ENCODE peak calls at places on chromosomes 12 and 14, in five cellular contexts. S is CD8-positive, alpha-beta T cell; W is astrocyte of the spinal cord; O is progenitor cell of endocrine pancreas; G is hepatocyte. C is an unnamed sample.

GRCh38 chr12:50055831-50056628 is 1.4 kb upstream of the ASIC1 start:
- DNase-seq in S (peak), O (no peak), G (peak), W (peak), C (peak)

GRCh38 chr14:73896521-73896920 is 9.9 kb downstream of the ZNF410 start:
- DNase-seq in O (no peak), W (no peak), G (no peak), S (no peak), C (no peak)

GRCh38 chr12:51027342-51027835 is 1.2 kb upstream of the SLC11A2 start:
- DNase-seq in W (no peak), S (no peak), O (no peak), G (no peak), C (no peak)

GRCh38 chr14:44732144-44732543 is 225.1 kb upstream of the FSCB start:
- DNase-seq in W (no peak), S (no peak), G (no peak), O (no peak), C (no peak)

GRCh38 chr12:57590892-57591566 is at the start of gene PIP4K2C:
- DNase-seq in O (peak), S (peak), W (peak), G (peak), C (peak)

GRCh38 chr12:59708059-59708458 is 112.2 kb downstream of the SLC16A7 start:
- DNase-seq in W (peak), G (no peak), S (no peak), O (no peak), C (no peak)

GRCh38 chr12:57058454-57058853 is 8.5 kb upstream of the MYO1A start:
- DNase-seq in G (no peak), W (no peak), S (no peak), O (no peak), C (no peak)

GRCh38 chr14:38554046-38554445 is 298.2 kb upstream of the CLEC14A start:
- DNase-seq in W (no peak), O (no peak), G (no peak), S (no peak), C (no peak)

GRCh38 chr14:50087350-50088116 is 28.8 kb downstream of the VCPKMT start:
- DNase-seq in G (no peak), W (no peak), O (no peak), S (no peak), C (peak)

GRCh38 chr14:39841088-39841487 is 408.9 kb upstream of the FBXO33 start:
- DNase-seq in S (no peak), G (no peak), W (peak), O (no peak), C (no peak)

GRCh38 chr12:80099259-80099658 is at the start of gene OTOGL:
- DNase-seq in O (no peak), W (peak), S (no peak), G (no peak), C (no peak)

GRCh38 chr12:29888777-29889176 is 105.0 kb upstream of the TMTC1 start:
- DNase-seq in S (no peak), W (no peak), G (no peak), O (no peak), C (no peak)

GRCh38 chr14:95335071-95335470 is 15.4 kb upstream of the CLMN start:
- DNase-seq in O (no peak), W (no peak), G (no peak), S (no peak), C (no peak)

GRCh38 chr12:53657041-53657440 is 18.8 kb downstream of the ATP5MC2 start:
- DNase-seq in W (no peak), O (no peak), S (no peak), G (no peak), C (no peak)

GRCh38 chr14:24243336-24243836 is 963 bp upstream of the TINF2 start:
- DNase-seq in O (no peak), W (no peak), G (peak), S (no peak), C (no peak)

GRCh38 chr14:60349663-60350365 is 100.8 kb downstream of the PPM1A start:
- DNase-seq in W (peak), G (peak), S (no peak), O (no peak), C (peak)

GRCh38 chr14:104221636-104222375 is 83.4 kb downstream of the KIF26A start:
- DNase-seq in S (no peak), G (no peak), O (no peak), W (no peak), C (no peak)

GRCh38 chr12:106290666-106291065 is 11.9 kb upstream of the TCP11L2 start:
- DNase-seq in G (no peak), S (no peak), O (no peak), W (no peak), C (no peak)

GRCh38 chr14:56004807-56005579 is 113.2 kb upstream of the PELI2 start:
- DNase-seq in S (no peak), W (peak), O (no peak), G (peak), C (peak)

GRCh38 chr14:22630486-22630885 is 13.7 kb downstream of the OR6J1 start:
- DNase-seq in W (peak), O (no peak), G (no peak), S (no peak), C (no peak)

GRCh38 chr12:96338852-96339478 is 61.3 kb downstream of the CDK17 start:
- DNase-seq in O (no peak), G (peak), W (no peak), S (no peak), C (no peak)

GRCh38 chr12:59927041-59927440 is 331.2 kb downstream of the SLC16A7 start:
- DNase-seq in W (no peak), S (no peak), O (no peak), G (no peak), C (no peak)

GRCh38 chr12:115468087-115468510 is 784.1 kb upstream of the TBX3 start:
- DNase-seq in S (no peak), G (peak), W (no peak), O (no peak), C (no peak)
- TF ChIP-seq CTCF in S (no peak), G (peak), W (peak), O (peak), C (no peak)

GRCh38 chr12:48819986-48820385 is 1.7 kb downstream of the CACNB3 start:
- DNase-seq in O (no peak), S (no peak), G (no peak), W (no peak), C (no peak)

GRCh38 chr12:48817957-48818830 is at the start of gene CACNB3:
- DNase-seq in W (peak), S (peak), O (peak), G (peak), C (peak)

GRCh38 chr12:48816148-48816854 is 2.0 kb upstream of the CACNB3 start:
- DNase-seq in W (no peak), O (no peak), S (no peak), G (peak), C (no peak)

GRCh38 chr12:48820406-48820805 is 2.1 kb downstream of the CACNB3 start:
- DNase-seq in G (no peak), O (no peak), S (no peak), W (no peak), C (no peak)

DNA sequence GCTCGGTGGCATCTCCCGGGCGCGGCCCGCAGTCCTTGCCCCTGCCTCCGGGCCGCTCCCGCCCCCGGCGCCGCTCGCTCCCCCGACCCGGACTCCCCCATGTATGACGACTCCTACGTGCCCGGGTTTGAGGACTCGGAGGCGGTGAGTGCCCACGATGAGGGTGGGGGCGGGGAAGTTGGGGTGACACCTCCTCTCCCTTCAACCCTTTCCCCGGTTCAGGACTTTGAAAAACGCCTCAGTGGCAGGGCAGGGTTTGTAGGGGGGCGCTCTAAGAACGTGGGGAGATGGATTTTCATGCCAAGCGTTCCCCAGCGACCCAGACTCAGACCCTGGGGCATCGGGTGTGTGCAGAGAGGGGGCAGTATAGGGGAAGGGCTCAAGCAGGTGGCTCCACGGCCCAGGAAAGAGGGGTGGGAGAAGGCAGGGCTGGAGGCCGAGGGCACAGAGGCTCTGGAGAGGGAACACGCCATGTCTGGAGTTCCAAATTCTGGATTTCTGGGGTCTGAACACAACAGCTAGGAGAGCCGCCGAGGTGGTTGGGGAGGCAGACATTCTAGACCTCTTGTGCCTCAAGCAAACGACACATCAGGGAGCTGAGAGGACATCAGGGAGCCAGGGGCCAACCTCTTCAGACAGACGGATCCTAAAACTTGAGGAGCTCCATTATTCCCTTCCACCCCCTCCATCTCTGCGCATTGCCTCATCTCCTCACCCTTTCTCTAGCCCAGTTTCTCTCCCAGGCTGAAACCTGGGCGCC is 715 bp downstream of the CACNB3 start:
- DNase-seq in W (no peak), O (no peak), G (peak), S (no peak), C (no peak)
- TF ChIP-seq CTCF in W (peak), O (peak), G (peak), S (no peak), C (peak)

GRCh38 chr12:116287850-116288301 is 10.4 kb upstream of the MED13L start:
- DNase-seq in O (no peak), S (no peak), G (no peak), W (no peak), C (no peak)

GRCh38 chr12:116288735-116289134 is 11.2 kb upstream of the MED13L start:
- DNase-seq in S (no peak), G (no peak), W (no peak), O (no peak), C (no peak)

GRCh38 chr12:116282371-116283286 is 5.1 kb upstream of the MED13L start:
- DNase-seq in O (no peak), S (no peak), W (no peak), G (no peak), C (no peak)

GRCh38 chr12:116280590-116281290 is 3.2 kb upstream of the MED13L start:
- DNase-seq in W (no peak), O (no peak), G (peak), S (no peak), C (no peak)

DNA sequence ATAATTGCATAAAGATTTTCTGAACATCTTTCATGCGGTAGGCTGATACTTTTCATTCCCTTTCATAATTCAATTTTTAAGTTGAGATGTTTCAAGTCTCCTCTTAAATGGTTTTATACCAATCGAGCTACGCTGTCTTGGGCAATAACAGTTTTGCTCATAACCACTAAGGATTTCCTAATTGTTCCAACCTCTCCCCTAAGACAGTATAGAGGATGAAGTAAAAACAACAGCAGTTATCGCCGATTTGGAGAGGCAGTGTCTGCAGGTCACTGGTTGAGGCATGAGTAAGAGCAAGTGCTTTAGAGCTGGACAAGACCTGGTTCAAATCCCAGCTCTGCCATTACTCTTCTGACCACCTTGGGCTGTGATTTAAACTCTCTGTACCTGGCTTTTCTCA is 6.9 kb upstream of the MED13L start:
- DNase-seq in W (no peak), S (no peak), G (no peak), O (no peak), C (no peak)
- TF ChIP-seq CTCF in W (no peak), S (no peak), G (no peak), O (no peak), C (no peak)

GRCh38 chr12:131618303-131618658 is 92.6 kb upstream of the SFSWAP start:
- DNase-seq in G (peak), W (no peak), O (peak), S (no peak), C (no peak)
- TF ChIP-seq CTCF in G (no peak), W (no peak), O (no peak), S (no peak), C (no peak)

GRCh38 chr14:97180304-97181200 is 383.4 kb downstream of the VRK1 start:
- DNase-seq in G (peak), W (peak), S (no peak), O (no peak), C (no peak)
- TF ChIP-seq CTCF in G (no peak), W (peak), S (no peak), O (no peak), C (no peak)

GRCh38 chr12:93722179-93722578 is 45.0 kb downstream of the CRADD start:
- DNase-seq in G (no peak), W (no peak), S (no peak), O (no peak), C (no peak)

GRCh38 chr12:93722757-93723567 is 45.8 kb downstream of the CRADD start:
- DNase-seq in W (no peak), G (no peak), O (no peak), S (no peak), C (no peak)

GRCh38 chr12:93723568-93723930 is 46.4 kb downstream of the CRADD start:
- DNase-seq in G (no peak), W (no peak), S (no peak), O (no peak), C (no peak)

GRCh38 chr12:93720559-93720958 is 43.4 kb downstream of the CRADD start:
- DNase-seq in W (no peak), S (no peak), G (no peak), O (no peak), C (no peak)

GRCh38 chr12:93719710-93720109 is 42.5 kb downstream of the CRADD start:
- DNase-seq in S (no peak), W (no peak), G (no peak), O (no peak), C (no peak)
- TF ChIP-seq CTCF in S (no peak), W (no peak), G (no peak), O (no peak), C (no peak)

C was measured in GM10248.